ENCODE peak calls at places on chromosomes 12 and 14, in eight cellular contexts. Z, V, F, E, P, M, H and K are unnamed samples.

GRCh38 chr12:5554711-5555110 is 122.8 kb downstream of the NTF3 start:
- DNase-seq in F (no peak), V (no peak), Z (no peak), E (no peak), P (no peak), H (peak), M (no peak), K (no peak)

GRCh38 chr12:75509621-75510020 is 1.8 kb downstream of the KRR1 start:
- DNase-seq in P (no peak), F (no peak), H (no peak), V (no peak), M (no peak), E (no peak), Z (no peak), K (no peak)

GRCh38 chr12:132886529-132887477 is 602 bp downstream of the CHFR start:
- DNase-seq in F (no peak), V (no peak), H (no peak), P (no peak), Z (no peak), E (no peak), M (peak), K (no peak)

GRCh38 chr14:29043751-29044150 is 277.2 kb downstream of the FOXG1 start:
- DNase-seq in Z (no peak), P (no peak), V (no peak), F (no peak), E (no peak), H (no peak), M (no peak), K (no peak)

GRCh38 chr12:108689314-108690190 is 41.8 kb downstream of the CORO1C start:
- DNase-seq in H (no peak), F (no peak), P (no peak), Z (no peak), E (no peak), M (no peak), V (peak), K (no peak)

GRCh38 chr14:92607702-92608429 is 94.3 kb downstream of the RIN3 start:
- DNase-seq in E (no peak), M (no peak), V (no peak), Z (no peak), H (peak), F (no peak), P (no peak), K (no peak)

GRCh38 chr14:73757876-73758391 is 43.8 kb upstream of the PNMA1 start:
- DNase-seq in E (no peak), H (no peak), V (no peak), Z (no peak), P (no peak), M (no peak), F (no peak), K (no peak)

GRCh38 chr12:109504068-109504467 is 26.6 kb downstream of the UBE3B start:
- DNase-seq in Z (no peak), F (no peak), H (no peak), M (no peak), P (no peak), E (no peak), V (no peak), K (no peak)

GRCh38 chr14:68016243-68016914 is 196.8 kb downstream of the RAD51B start:
- DNase-seq in Z (no peak), E (no peak), H (no peak), P (no peak), M (no peak), F (no peak), V (no peak), K (no peak)

GRCh38 chr14:37970696-37971095 is 237.0 kb upstream of the SSTR1 start:
- DNase-seq in P (no peak), F (no peak), V (no peak), H (no peak), E (no peak), Z (no peak), M (no peak), K (no peak)

GRCh38 chr12:29733060-29733459 is 50.7 kb downstream of the TMTC1 start:
- DNase-seq in F (no peak), H (no peak), P (no peak), V (no peak), Z (no peak), M (no peak), E (no peak), K (no peak)

GRCh38 chr12:109476807-109477184 is 304 bp downstream of the KCTD10 start:
- DNase-seq in H (no peak), F (no peak), M (no peak), Z (no peak), E (no peak), V (no peak), P (no peak), K (no peak)

GRCh38 chr12:89081709-89082108 is 270.6 kb downstream of the DUSP6 start:
- DNase-seq in P (no peak), E (no peak), M (no peak), Z (no peak), V (no peak), H (no peak), F (no peak), K (no peak)

GRCh38 chr14:36479344-36479743 is 40.7 kb downstream of the NKX2-1 start:
- DNase-seq in E (no peak), F (no peak), M (no peak), Z (no peak), V (no peak), P (no peak), H (no peak), K (no peak)

GRCh38 chr14:104316121-104316722 is 177.8 kb downstream of the KIF26A start:
- DNase-seq in Z (no peak), H (no peak), M (no peak), V (no peak), E (no peak), F (no peak), P (no peak), K (no peak)

GRCh38 chr12:109730306-109731145 is 16.9 kb downstream of the FAM222A start:
- DNase-seq in F (no peak), H (no peak), Z (no peak), P (no peak), M (peak), V (no peak), E (no peak), K (no peak)

GRCh38 chr12:31119531-31120211 is 46.0 kb downstream of the DDX11 start:
- DNase-seq in E (no peak), F (no peak), H (no peak), P (no peak), Z (no peak), M (no peak), V (no peak), K (no peak)

GRCh38 chr14:59359451-59360124 is 105.6 kb downstream of the GPR135 start:
- DNase-seq in V (no peak), M (no peak), E (no peak), P (no peak), F (peak), H (no peak), Z (no peak), K (no peak)

GRCh38 chr14:59363545-59364226 is 101.5 kb downstream of the GPR135 start:
- DNase-seq in F (no peak), M (no peak), E (no peak), P (no peak), V (no peak), H (no peak), Z (no peak), K (no peak)

GRCh38 chr14:59358774-59359173 is 106.4 kb downstream of the GPR135 start:
- DNase-seq in V (no peak), P (no peak), E (no peak), M (no peak), H (no peak), Z (no peak), F (no peak), K (no peak)

GRCh38 chr14:59362533-59362932 is 102.6 kb downstream of the GPR135 start:
- DNase-seq in M (no peak), E (no peak), P (no peak), H (peak), F (no peak), Z (no peak), V (no peak), K (no peak)

GRCh38 chr14:59360923-59361794 is 104.0 kb downstream of the GPR135 start:
- DNase-seq in V (peak), Z (no peak), E (no peak), P (peak), H (peak), M (peak), F (no peak), K (no peak)
- TF ChIP-seq CTCF in V (no peak), Z (no peak), E (no peak), P (no peak), H (no peak), M (no peak), F (no peak), K (no peak)

DNA sequence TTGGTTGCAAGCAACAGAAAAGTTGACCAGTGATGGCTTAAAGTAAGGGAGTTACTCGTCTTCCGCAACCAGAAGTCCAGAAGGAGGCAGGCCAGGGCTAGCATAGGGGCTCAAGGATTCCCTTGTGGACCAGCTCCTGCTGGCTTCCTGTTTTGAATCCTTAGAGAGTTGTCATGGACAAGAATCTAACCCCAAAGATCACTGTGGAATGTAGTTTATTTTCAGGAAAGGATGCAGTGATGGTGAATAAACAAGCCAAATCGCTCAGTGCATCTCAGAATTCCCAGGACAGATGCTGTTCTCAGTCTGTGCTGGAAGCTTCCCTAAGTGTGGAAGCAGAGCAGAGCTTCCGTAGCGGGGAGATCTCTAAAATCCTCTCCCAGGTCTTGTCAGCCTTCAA is 311.3 kb downstream of the C12orf75 start:
- DNase-seq in M (no peak), V (no peak), P (no peak), F (no peak), H (no peak), E (no peak), Z (no peak), K (no peak)
- TF ChIP-seq CTCF in M (no peak), V (no peak), P (no peak), F (no peak), H (no peak), E (no peak), Z (no peak), K (no peak)

GRCh38 chr12:68769941-68770340 is 24.0 kb downstream of the SLC35E3 start:
- DNase-seq in F (no peak), Z (no peak), E (no peak), V (no peak), H (no peak), M (no peak), P (no peak), K (no peak)
- TF ChIP-seq CTCF in F (no peak), Z (no peak), E (no peak), V (no peak), H (no peak), M (no peak), P (no peak), K (no peak)

DNA sequence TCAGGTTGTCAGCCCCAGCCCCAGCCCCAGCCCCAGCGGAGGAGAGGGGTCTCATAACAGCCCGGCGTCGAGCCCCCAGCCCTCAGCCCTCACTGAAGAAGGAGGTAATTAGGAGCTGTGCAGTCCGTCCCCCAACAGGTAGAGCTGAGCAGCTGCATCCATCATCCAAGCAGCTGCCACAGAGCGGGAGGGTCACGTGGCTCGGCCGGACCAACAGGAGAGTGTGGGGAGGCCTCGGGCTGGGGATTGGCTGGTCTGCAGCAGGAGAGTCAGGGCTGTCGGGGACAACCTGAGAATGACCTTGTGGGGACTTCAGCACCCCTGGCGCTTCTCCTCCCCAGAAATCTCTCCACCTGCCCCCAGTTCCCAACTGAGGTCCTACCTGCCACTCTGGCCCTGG is 29.6 kb downstream of the SMUG1 start:
- DNase-seq in E (peak), F (peak), Z (peak), V (no peak), P (no peak), H (no peak), M (no peak), K (no peak)
- TF ChIP-seq CTCF in E (no peak), F (peak), Z (no peak), V (no peak), P (no peak), H (no peak), M (no peak), K (no peak)

GRCh38 chr12:95742586-95742985 is 48.0 kb downstream of the NTN4 start:
- DNase-seq in P (no peak), H (no peak), E (no peak), V (no peak), M (no peak), F (no peak), Z (no peak), K (no peak)

GRCh38 chr12:95738024-95738611 is 52.4 kb downstream of the NTN4 start:
- DNase-seq in V (no peak), H (no peak), P (no peak), M (no peak), E (no peak), Z (no peak), F (no peak), K (no peak)

GRCh38 chr12:95739561-95740313 is 50.8 kb downstream of the NTN4 start:
- DNase-seq in H (no peak), F (no peak), P (peak), M (peak), V (peak), E (no peak), Z (no peak), K (no peak)

GRCh38 chr12:95741635-95742034 is 48.9 kb downstream of the NTN4 start:
- DNase-seq in V (no peak), P (no peak), E (no peak), F (no peak), M (no peak), Z (no peak), H (no peak), K (no peak)

GRCh38 chr12:95740751-95741150 is 49.8 kb downstream of the NTN4 start:
- DNase-seq in F (no peak), H (no peak), E (no peak), V (no peak), M (no peak), P (no peak), Z (no peak), K (no peak)
- TF ChIP-seq CTCF in F (no peak), H (no peak), E (no peak), V (no peak), M (no peak), P (no peak), Z (no peak), K (no peak)

DNA sequence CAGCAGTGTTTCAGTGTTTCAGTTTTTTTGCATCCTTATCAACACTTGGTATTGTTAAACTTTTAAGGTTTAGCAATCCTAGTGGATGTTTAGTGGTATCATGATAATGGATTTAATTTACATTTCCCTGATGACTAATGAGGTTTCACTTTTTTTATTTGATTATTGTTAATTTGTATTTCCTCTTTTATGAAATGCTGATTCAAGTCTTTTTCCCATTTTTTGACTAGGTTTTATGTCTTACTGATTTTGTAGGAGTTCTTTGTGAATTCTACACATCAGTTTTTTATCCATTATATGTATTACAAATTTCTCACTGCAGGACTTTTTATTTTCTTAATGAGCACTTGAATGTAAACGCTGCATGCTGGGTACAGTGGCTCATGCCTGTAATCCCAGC is 23.8 kb downstream of the YLPM1 start:
- DNase-seq in P (no peak), Z (no peak), V (no peak), F (no peak), M (no peak), H (no peak), E (no peak), K (no peak)
- TF ChIP-seq CTCF in P (no peak), Z (no peak), V (no peak), F (no peak), M (no peak), H (no peak), E (no peak), K (no peak)

GRCh38 chr14:65286443-65286842 is 126.1 kb upstream of the FUT8 start:
- DNase-seq in F (no peak), Z (no peak), H (no peak), E (peak), P (no peak), M (no peak), V (no peak), K (no peak)
- TF ChIP-seq CTCF in F (peak), Z (no peak), H (peak), E (peak), P (no peak), M (no peak), V (no peak), K (no peak)

DNA sequence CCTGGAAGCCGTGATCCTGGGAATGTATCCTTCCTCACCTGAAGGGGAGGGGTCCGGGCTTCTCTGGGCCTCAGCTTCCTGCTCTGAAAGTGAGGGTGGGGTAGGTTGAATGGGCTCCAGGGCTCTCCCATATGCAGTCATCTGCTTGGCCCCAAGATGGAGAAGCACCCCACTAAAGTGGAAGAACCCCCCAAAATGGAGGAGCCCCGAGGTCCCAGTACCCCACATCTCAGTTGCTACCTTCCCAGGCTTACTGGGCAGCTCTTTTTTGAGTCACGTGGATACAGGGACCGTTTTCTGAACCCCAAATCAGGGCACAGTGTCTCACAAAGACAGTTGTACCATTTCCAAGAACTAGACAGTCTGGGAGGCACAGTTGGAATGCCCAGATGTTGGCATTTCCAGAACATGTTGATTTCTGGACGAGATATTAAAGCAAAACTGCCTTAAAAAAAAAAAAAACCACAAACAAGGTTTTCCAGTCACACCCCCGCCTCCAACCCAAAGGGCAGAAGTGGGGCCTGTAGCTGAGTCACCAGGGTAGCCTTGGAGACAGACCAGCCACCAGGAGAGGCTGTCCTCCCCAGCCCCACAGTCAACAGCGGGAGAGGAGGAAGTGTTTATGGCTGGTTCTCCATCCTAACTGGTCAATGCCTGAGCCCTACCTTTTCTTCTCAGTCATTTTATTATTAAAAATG is 12.1 kb downstream of the VASH1 start:
- DNase-seq in M (peak), H (peak), P (peak), F (no peak), E (no peak), Z (no peak), V (peak), K (no peak)
- TF ChIP-seq CTCF in M (no peak), H (peak), P (no peak), F (no peak), E (no peak), Z (no peak), V (no peak), K (no peak)

GRCh38 chr12:7017870-7018349 is 366 bp downstream of the LPCAT3 start:
- DNase-seq in P (peak), V (no peak), Z (peak), F (no peak), H (no peak), M (no peak), E (no peak), K (no peak)
- TF ChIP-seq CTCF in P (no peak), V (no peak), Z (no peak), F (no peak), H (no peak), M (no peak), E (no peak), K (no peak)